ENCODE peak calls at places on chromosome 3, in six cellular contexts. W, I, Y, U, E and P are unnamed samples.

GRCh38 chr3:149077638-149078037 is 8.7 kb downstream of the HLTF start:
- DNase-seq in W (no peak), I (peak; percentile 49), E (no peak), U (no peak), Y (peak; percentile 7), P (no peak)

GRCh38 chr3:184663756-184664155 is 48.1 kb downstream of the MAGEF1 start:
- DNase-seq in U (no peak), I (no peak), Y (no peak), E (no peak), W (no peak), P (no peak)

GRCh38 chr3:13019243-13019701 is 54.0 kb downstream of the IQSEC1 start:
- DNase-seq in W (no peak), I (peak; percentile 83), Y (peak; percentile 72), U (no peak), E (peak; percentile 60), P (peak; percentile 91)

GRCh38 chr3:17643691-17644090 is 98.7 kb downstream of the TBC1D5 start:
- DNase-seq in Y (no peak), W (no peak), U (no peak), E (no peak), I (peak; percentile 62), P (no peak)

GRCh38 chr3:144128117-144128892 is 156.7 kb downstream of the DIPK2A start:
- DNase-seq in Y (no peak), E (peak; percentile 76), I (no peak), W (no peak), U (no peak), P (peak; percentile 60)

GRCh38 chr3:140093742-140094141 is 158.8 kb downstream of the CLSTN2 start:
- DNase-seq in U (peak; percentile 59), Y (peak; percentile 62), W (no peak), E (no peak), I (peak; percentile 48), P (no peak)

GRCh38 chr3:18898911-18899310 is 249.4 kb upstream of the KCNH8 start:
- DNase-seq in E (no peak), Y (no peak), I (no peak), U (no peak), W (no peak), P (no peak)

GRCh38 chr3:64080839-64081630 is 57.7 kb upstream of the PSMD6 start:
- DNase-seq in E (no peak), U (no peak), W (no peak), Y (no peak), I (no peak), P (no peak)

GRCh38 chr3:189908646-189909045 is 212.1 kb downstream of the P3H2 start:
- DNase-seq in I (peak; percentile 2), U (peak; percentile 97), W (no peak), Y (no peak), E (no peak), P (peak; percentile 6)

GRCh38 chr3:48567500-48567899 is 3.9 kb upstream of the UCN2 start:
- DNase-seq in W (no peak), I (no peak), U (no peak), Y (no peak), E (no peak), P (no peak)

GRCh38 chr3:153330891-153331290 is 168.9 kb downstream of the RAP2B start:
- DNase-seq in U (no peak), Y (no peak), I (no peak), E (no peak), W (no peak), P (no peak)

DNA sequence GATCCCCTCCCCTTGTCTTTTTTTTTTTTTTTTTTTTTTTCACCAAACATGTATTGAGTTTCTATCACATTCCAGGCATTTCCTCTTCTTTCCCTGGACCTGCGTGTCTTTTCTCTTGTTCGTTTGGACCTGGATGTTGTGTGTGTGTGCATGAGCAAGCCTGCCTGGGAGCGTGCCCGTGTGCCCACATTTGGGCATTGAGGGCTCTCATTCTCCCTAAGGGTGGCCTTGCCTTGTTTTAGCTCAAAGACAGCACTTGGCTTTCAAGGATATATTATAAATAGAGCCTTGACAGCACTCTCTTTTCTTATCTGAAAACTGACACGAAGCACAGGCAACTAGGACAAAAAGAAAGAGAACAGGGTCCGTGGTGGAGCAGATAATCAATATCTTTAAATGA is 39.0 kb upstream of the SLC25A26 start:
- DNase-seq in Y (no peak), U (no peak), W (no peak), E (no peak), I (no peak), P (no peak)
- TF ChIP-seq CTCF in Y (no peak), U (no peak), W (no peak), E (no peak), I (no peak), P (no peak)

DNA sequence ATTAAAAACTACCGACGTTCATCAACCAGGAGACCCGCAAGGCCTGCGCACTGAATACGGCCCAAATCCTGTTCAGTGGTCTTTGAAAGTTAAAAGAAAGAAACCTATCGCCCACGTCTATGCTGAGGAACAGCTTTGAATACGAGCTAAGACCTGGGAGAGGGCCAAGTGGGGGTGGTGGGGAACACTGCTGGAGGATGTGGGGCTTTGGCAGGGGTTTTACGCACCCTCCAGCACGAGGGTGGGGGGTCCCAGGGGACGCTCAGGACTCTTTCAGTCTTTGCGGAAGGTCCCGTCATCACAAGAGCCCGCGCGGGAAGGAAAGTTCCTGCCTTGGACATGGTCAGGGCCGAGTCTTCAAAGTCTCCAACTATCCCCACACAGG is 11.3 kb downstream of the SHOX2 start:
- DNase-seq in E (no peak), Y (no peak), W (no peak), U (no peak), I (no peak), P (peak; percentile 47)
- TF ChIP-seq EZH2 in E (no peak), Y (peak; percentile 94), W (no peak), U (no peak), I (no peak), P (peak; percentile 88)

GRCh38 chr3:185824467-185825378 is at the start of gene IGF2BP2:
- DNase-seq in I (peak; percentile 83), E (peak; percentile 91), Y (peak; percentile 95), W (peak; percentile 74), U (peak; percentile 81), P (peak; percentile 96)

GRCh38 chr3:185823280-185824044 is 1.4 kb downstream of the IGF2BP2 start:
- DNase-seq in W (no peak), U (peak; percentile 38), E (peak; percentile 52), I (peak; percentile 40), Y (peak; percentile 79), P (peak; percentile 73)

GRCh38 chr3:185824051-185824466 is 783 bp downstream of the IGF2BP2 start:
- DNase-seq in U (no peak), W (no peak), E (peak; percentile 20), I (no peak), Y (no peak), P (peak; percentile 65)

GRCh38 chr3:185825639-185826481 is 1.0 kb upstream of the IGF2BP2 start:
- DNase-seq in W (no peak), U (peak; percentile 64), E (peak; percentile 83), I (peak; percentile 51), Y (peak; percentile 66), P (peak; percentile 72)

GRCh38 chr3:185825379-185825638 is 467 bp upstream of the IGF2BP2 start:
- DNase-seq in I (no peak), U (no peak), Y (peak; percentile 80), E (no peak), W (no peak), P (no peak)
- H3K27me3 ChIP-seq in I (no peaks in the 10 kb centered on the region), U (no peaks in the 10 kb centered on the region), Y (no peaks in the 10 kb centered on the region), E (no peaks in the 10 kb centered on the region), W (no peaks in the 10 kb centered on the region), P (no peaks in the 10 kb centered on the region)

GRCh38 chr3:171783626-171784025 is 26.7 kb downstream of the PLD1 start:
- DNase-seq in Y (no peak), I (no peak), W (no peak), U (no peak), E (no peak), P (no peak)
- TF ChIP-seq CTCF in Y (no peak), I (no peak), W (no peak), U (no peak), E (no peak), P (no peak)

DNA sequence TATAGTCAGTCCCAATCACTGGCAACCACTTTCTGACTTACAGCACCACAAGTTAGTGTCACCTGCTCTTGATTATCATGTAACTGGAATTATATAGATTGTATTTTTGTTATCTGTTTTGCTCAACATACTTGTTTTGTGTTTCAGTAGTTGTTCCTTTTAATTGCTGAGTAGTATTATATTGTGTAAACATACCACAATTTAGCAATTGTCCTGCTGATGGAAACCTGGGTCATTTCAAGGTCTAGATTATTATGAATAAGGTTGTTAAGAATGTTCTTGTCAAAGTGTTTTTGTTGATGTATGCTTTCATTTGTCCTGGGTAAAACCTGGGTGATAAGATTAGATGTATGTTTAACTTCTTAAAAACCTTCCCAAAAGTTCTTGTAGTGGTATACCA is 82.1 kb upstream of the MELTF start:
- DNase-seq in U (no peak), I (no peak), E (no peak), W (no peak), Y (no peak), P (no peak)
- TF ChIP-seq EZH2 in U (no peak), I (no peak), E (no peak), W (no peak), Y (no peak), P (no peak)

DNA sequence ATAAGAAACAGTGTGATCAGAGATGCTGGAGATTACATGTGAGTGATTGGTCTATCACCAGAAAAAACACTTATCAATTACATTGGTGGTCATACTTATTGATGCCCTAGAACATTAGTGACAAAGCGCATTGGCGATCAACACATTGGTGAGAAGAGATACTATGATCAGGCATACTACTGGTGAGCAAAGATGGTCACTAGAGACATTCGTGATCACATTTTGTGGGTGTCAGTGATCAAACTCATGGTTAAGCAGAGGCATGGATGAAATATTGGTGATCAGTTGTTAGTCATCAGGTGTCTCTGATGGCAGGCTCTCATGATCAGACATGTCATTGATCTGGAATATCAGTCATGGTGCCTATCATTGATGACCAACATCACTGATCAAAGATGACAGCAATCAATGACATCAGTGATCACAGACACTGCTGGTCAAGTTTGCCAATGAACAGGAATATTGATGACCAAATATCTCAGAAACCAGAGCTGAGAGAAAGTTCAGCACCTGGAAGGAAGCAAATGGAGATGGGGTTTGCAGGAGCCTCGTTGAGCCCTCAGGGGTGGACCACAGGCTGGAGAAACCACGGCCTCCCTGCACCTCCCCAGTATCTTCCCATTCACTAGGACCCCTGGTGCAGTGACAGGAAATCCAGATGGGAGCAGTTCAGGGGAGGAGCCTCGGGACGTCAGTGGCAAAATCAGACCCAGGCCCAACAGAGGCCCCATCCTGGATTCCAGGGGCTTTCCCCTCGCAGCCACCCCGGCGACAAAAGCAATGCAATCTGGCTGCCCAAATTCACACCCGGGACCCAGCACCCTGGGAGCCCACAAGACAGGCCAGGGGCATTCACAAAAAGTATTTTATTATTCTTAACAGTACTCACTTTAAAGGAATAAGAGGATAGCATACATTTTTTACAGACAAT is 12.2 kb upstream of the DNAJB8 start:
- DNase-seq in E (no peak), U (no peak), I (no peak), Y (no peak), W (no peak), P (no peak)
- H3K27me3 ChIP-seq in E (peaks cover 93% of the 10 kb centered on the region), U (no peaks in the 10 kb centered on the region), I (peaks cover 8% of the 10 kb centered on the region), Y (peaks cover 31% of the 10 kb centered on the region), W (peaks cover 29% of the 10 kb centered on the region), P (peaks cover 100% of the 10 kb centered on the region)